ENCODE peak calls at places on chromosomes 3 and 15, in six cellular contexts. V, Y, G, O, D and Q are unnamed samples.

GRCh38 chr15:64942356-64942755 is 30.7 kb downstream of the ANKDD1A start:
- DNase-seq in V (no peak), Y (no peak), G (no peak), O (no peak), D (no peak), Q (no peak)

GRCh38 chr3:127692501-127693335 is 20.0 kb downstream of the ABTB1 start:
- DNase-seq in V (no peak), Y (no peak), G (no peak), O (no peak), D (no peak), Q (no peak)

GRCh38 chr3:115348951-115349745 is 202.1 kb upstream of the ZBTB20 start:
- DNase-seq in V (no peak), Y (no peak), G (no peak), O (no peak), D (no peak), Q (no peak)

GRCh38 chr3:104005815-104006214 is 1360.9 kb upstream of the ALCAM start:
- DNase-seq in V (no peak), Y (no peak), G (no peak), O (no peak), D (no peak), Q (no peak)

GRCh38 chr3:143850877-143851276 is 2.6 kb upstream of the SLC9A9 start:
- DNase-seq in V (no peak), Y (no peak), G (no peak), O (no peak), D (no peak), Q (no peak)

GRCh38 chr3:129016725-129017530 is 15.8 kb downstream of the EFCC1 start:
- DNase-seq in V (no peak), Y (peak), G (no peak), O (no peak), D (no peak), Q (no peak)

GRCh38 chr3:46664971-46665762 is 28.3 kb downstream of the ALS2CL start:
- DNase-seq in V (no peak), Y (no peak), G (peak), O (no peak), D (no peak), Q (no peak)

GRCh38 chr3:11915621-11916417 is 69.1 kb upstream of the TAMM41 start:
- DNase-seq in V (no peak), Y (no peak), G (peak), O (peak), D (no peak), Q (no peak)

DNA sequence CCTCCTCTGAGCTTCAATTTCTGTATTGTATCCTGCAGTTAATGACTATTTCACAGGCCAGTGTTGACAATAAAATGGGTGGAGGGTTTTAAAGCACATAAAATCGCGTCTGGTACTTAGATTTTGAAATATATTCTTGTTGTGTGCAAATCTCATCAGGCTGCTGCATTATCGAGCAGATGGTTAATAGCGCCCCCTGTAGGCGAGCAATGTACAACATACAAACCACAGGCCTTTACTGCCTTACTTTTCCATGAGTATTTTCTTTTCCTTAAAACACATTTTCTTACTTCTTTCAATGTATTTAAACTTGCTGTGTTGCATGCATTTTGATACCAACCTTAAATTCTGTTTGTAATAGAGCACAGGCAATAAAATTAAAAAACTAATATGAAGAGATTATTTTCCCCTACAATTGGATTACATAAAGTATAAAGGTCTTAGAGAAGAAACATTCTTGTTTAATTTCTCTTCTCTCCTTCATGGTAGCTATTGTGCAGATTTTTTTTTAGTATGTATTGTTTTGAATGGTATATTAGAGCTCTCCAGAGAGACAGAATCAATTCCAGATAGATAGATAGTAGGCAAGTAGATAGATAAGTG is 608.4 kb downstream of the CADM2 start:
- DNase-seq in V (no peak), Y (peak), G (peak), O (peak), D (peak), Q (peak)
- TF ChIP-seq CTCF in V (peak), Y (peak), G (peak), O (peak), D (peak), Q (peak)

GRCh38 chr3:146322216-146322615 is 71.3 kb upstream of the PLSCR4 start:
- DNase-seq in V (no peak), Y (no peak), G (no peak), O (no peak), D (no peak), Q (no peak)

GRCh38 chr3:146325170-146325569 is 74.3 kb upstream of the PLSCR4 start:
- DNase-seq in V (no peak), Y (no peak), G (no peak), O (no peak), D (no peak), Q (no peak)

GRCh38 chr3:146331967-146332366 is 81.1 kb upstream of the PLSCR4 start:
- DNase-seq in V (no peak), Y (no peak), G (no peak), O (no peak), D (no peak), Q (no peak)

DNA sequence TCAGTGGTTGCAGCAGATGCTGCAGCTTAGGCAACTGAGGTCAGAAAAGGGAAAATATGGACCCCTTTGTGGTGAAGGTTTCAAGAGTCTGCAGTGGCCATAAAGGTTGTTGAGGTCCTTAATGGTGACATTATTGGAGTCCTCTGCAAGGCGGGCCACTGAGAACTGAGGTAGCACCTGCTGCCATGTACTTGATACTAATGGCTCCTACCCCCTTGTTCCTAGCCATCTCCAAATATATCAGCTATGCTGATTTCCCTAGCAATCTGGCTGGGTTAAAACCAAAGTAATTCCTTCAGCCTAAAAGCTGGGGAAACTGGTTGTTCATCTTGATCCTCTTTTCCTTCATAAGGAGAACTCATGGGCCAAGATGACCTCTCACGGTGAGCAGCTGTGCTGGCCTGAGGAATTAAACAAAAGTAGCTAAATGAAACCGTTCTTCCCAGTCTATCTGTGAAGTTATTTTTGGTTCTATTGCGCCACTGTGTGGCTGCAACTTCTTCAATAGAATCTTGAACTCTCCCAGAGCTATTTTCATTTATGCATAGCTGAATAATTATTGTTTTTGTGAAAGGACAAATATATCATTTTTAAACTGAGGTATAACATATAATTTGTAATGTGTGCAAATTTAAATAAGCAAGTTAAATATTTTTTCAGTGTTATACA is 76.1 kb upstream of the PLSCR4 start:
- DNase-seq in V (peak), Y (peak), G (peak), O (no peak), D (no peak), Q (peak)
- TF ChIP-seq CTCF in V (peak), Y (no peak), G (peak), O (peak), D (peak), Q (peak)

GRCh38 chr3:48897401-48898376 is 993 bp downstream of the SLC25A20 start:
- DNase-seq in V (no peak), Y (peak), G (no peak), O (peak), D (no peak), Q (no peak)
- TF ChIP-seq CTCF in V (no peak), Y (no peak), G (no peak), O (no peak), D (no peak), Q (no peak)

DNA sequence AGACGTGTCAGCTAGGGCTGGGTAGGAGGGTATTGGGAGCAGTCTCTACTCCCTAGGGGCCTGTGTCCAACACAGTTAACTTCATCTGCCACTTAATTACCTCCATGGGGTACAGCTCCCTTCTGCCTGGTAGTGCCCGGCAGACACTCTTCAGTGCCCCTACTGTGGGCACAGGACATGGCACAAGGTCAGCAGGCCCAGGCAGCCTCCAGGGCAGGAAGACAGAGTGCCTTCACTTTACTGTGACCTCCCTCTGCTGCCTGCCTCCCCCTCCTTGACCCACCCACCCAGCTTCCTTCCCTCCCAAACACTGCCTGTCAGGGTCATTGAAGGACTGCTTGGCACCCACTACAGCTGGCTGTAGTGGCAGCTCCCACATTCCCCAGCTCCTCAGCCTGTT is 6.5 kb upstream of the GRM2 start:
- DNase-seq in V (no peak), Y (no peak), G (no peak), O (no peak), D (no peak), Q (no peak)
- TF ChIP-seq CTCF in V (no peak), Y (no peak), G (no peak), O (no peak), D (no peak), Q (no peak)

DNA sequence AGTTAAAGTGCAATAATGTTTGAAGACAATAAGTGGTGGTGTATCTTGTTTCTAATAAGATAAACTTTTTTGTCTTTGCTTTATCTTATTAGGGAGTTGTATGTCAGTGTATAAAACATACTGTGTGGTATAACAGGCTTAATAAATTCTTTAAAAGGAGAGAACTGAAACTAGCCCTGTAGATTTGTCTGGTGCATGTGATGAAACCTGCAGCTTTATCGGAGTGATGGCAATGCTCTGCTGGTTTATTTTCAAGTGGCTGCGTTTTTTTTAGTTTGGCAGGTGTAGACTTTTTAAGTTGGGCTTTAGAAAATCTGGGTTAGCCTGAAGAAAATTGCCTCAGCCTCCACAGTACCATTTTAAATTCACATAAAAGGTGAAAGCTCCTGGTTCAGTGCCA is 2.7 kb downstream of the RPL15 start:
- DNase-seq in V (no peak), Y (no peak), G (no peak), O (no peak), D (no peak), Q (no peak)
- TF ChIP-seq CTCF in V (no peak), Y (no peak), G (no peak), O (peak), D (no peak), Q (no peak)

DNA sequence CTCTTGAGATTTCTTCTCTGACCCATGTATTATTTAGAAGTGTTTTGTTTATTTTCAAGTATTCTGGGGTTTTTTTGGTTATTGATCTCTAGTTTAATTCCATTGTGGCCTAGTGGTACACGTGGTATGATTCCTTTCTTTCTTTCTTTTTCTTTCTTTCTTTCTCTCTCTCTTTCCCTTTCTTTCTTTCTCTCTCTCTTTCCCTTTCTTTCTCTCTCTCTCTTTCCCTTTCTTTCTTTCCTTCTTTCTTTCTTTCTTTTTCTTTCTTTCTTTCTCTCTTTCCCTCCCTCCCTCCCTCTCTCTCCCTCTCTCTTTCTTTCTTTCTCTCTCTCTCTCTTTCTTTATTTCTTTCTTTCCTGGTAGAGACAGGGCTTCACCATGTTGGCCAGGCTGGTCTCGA is 85.7 kb upstream of the UBE2E1 start:
- DNase-seq in V (no peak), Y (no peak), G (no peak), O (no peak), D (no peak), Q (no peak)
- TF ChIP-seq CTCF in V (no peak), Y (no peak), G (no peak), O (no peak), D (no peak), Q (no peak)

GRCh38 chr3:152466784-152467183 is 198.1 kb downstream of the MBNL1 start:
- DNase-seq in V (no peak), Y (no peak), G (no peak), O (no peak), D (no peak), Q (no peak)
- TF ChIP-seq CTCF in V (peak), Y (peak), G (peak), O (peak), D (peak), Q (peak)

DNA sequence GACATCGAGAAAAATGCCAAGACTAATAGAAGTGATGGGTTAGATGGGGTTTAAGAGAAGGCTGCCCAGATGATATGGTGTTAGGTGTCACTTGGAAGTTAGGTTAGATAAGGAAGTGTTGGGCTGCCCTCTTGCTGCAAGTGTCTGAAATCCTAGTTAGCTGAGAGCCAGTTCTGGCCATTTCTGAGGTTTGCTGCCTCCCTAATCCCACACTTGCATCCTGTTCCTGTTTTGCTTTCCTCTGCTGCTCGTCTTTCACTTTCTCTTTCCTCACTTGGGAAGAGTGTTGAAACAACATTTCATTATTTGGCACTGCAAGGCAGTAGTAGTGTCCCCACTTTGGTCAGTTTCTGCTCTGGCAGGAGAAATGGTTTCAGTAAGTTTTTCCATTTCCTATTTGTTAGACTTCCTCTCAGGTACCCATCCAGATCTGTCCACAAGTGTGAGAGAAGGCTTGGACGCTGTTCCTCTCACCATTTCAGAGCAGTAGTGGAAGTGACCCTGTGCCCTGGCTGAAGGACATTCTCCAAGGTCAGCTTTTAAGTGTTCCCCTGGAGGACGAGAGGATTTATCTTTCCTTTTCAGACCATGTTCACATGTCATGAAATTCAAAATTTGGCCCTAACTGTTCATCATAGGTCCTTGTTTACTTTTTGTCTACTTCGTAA is 93.3 kb downstream of the ADAMTSL3 start:
- DNase-seq in V (no peak), Y (no peak), G (no peak), O (peak), D (no peak), Q (no peak)
- TF ChIP-seq CTCF in V (peak), Y (no peak), G (no peak), O (peak), D (no peak), Q (no peak)

GRCh38 chr3:149767720-149768119 is 15.4 kb upstream of the COMMD2 start:
- DNase-seq in V (no peak), Y (no peak), G (no peak), O (no peak), D (no peak), Q (no peak)

GRCh38 chr3:149771652-149772271 is 19.5 kb upstream of the COMMD2 start:
- DNase-seq in V (no peak), Y (peak), G (peak), O (peak), D (peak), Q (peak)

GRCh38 chr3:149772861-149773260 is 19.5 kb downstream of the ANKUB1 start:
- DNase-seq in V (no peak), Y (no peak), G (no peak), O (no peak), D (no peak), Q (no peak)

GRCh38 chr3:149768704-149769103 is 16.4 kb upstream of the COMMD2 start:
- DNase-seq in V (no peak), Y (no peak), G (no peak), O (no peak), D (no peak), Q (no peak)

DNA sequence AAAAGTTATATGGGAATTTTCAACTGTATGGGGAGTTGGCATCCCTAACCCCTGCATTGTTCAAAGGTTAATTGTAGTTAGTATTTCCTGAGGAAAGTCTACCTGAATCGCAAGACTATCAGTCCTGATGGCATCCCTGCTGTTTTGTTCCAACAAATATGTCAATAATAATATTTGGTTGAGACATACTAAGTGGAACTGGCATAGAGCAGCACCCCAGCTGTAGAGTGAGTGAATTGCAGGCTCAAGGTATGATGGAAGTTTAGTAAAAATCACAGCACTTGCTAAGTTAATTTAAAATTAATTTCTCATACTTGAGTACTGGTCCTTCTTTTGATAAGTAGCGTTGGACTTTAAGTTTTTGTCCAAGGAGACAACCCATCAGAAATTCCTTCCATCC is 18.0 kb upstream of the COMMD2 start:
- DNase-seq in V (no peak), Y (no peak), G (no peak), O (no peak), D (no peak), Q (no peak)
- TF ChIP-seq CTCF in V (peak), Y (no peak), G (no peak), O (peak), D (no peak), Q (no peak)

GRCh38 chr3:7410782-7411181 is 549.9 kb downstream of the GRM7 start:
- DNase-seq in V (no peak), Y (no peak), G (no peak), O (no peak), D (no peak), Q (no peak)
- TF ChIP-seq CTCF in V (peak), Y (no peak), G (no peak), O (peak), D (no peak), Q (no peak)